ENCODE peak calls at places on chromosomes 16 and 17, in ten cellular contexts. L is astrocyte of the spinal cord, G is BE2C, E is kidney epithelial cell, U is IMR-90, N is brain microvascular endothelial cell, I is lower lobe of right lung, R is WERI-Rb-1, V is PC-3, C is A673. M is an unnamed sample.

GRCh38 chr17:45936610-45937009 is 42.3 kb downstream of the MAPT start:
- DNase-seq in L (no peak), G (no peak), E (no peak), U (no peak), N (no peak), I (no peak), R (no peak), V (no peak), C (no peak), M (no peak)

GRCh38 chr16:85129846-85130706 is 17.8 kb upstream of the CIBAR2 start:
- DNase-seq in L (no peak), G (no peak), E (no peak), U (peak; percentile 68), N (no peak), I (no peak), R (no peak), V (no peak), C (peak; percentile 31), M (no peak)

GRCh38 chr16:2769100-2769529 is 8.0 kb downstream of the ELOB start:
- DNase-seq in L (no peak), G (no peak), E (no peak), U (no peak), N (no peak), I (peak; percentile 30), R (no peak), V (no peak), C (no peak), M (no peak)

GRCh38 chr17:7405413-7405881 is 1.6 kb upstream of the TMEM256 start:
- DNase-seq in L (no peak), G (no peak), E (no peak), U (no peak), N (no peak), I (no peak), R (peak; percentile 26), V (no peak), C (peak; percentile 42), M (no peak)

GRCh38 chr16:11089504-11090124 is 145.2 kb downstream of the CLEC16A start:
- DNase-seq in L (peak; percentile 50), G (no peak), E (no peak), U (peak; percentile 99), N (no peak), I (peak; percentile 67), R (no peak), V (no peak), C (no peak), M (no peak)

GRCh38 chr17:29565643-29566472 is 979 bp downstream of the ABHD15 start:
- DNase-seq in L (no peak), G (no peak), E (no peak), U (no peak), N (no peak), I (peak; percentile 74), R (peak; percentile 72), V (no peak), C (no peak), M (no peak)

GRCh38 chr16:3791701-3792100 is 74.4 kb upstream of the TRAP1 start:
- DNase-seq in L (no peak), G (no peak), E (no peak), U (no peak), N (no peak), I (no peak), R (no peak), V (no peak), C (no peak), M (no peak)

GRCh38 chr16:11100239-11100750 is 155.7 kb downstream of the SOCS1 start:
- DNase-seq in L (peak; percentile 97), G (no peak), E (no peak), U (peak; percentile 100), N (peak; percentile 99), I (no peak), R (no peak), V (peak; percentile 32), C (peak; percentile 46), M (peak; percentile 72)

DNA sequence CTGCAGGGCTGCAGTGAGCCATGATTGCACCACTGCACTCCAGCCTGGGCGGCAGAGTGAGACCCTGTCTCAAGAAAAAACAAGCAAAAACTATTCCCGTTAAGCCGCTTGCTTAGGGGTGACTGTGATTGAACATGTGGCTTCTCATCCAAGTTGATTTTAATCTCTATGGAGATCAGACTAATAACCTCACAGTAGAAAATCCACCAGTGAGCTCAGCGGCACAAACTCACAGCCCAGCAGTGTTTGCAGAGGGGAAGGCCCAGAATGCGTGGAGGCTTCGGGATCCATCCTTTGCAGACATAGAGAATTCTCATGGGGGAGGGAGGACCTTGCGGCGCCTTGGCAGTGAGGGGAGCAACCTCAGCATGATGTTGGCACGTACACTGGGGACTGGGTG is 7.4 kb downstream of the BANP start:
- DNase-seq in L (no peak), G (no peak), E (no peak), U (no peak), N (no peak), I (no peak), R (peak; percentile 34), V (no peak), C (no peak), M (no peak)
- H3K4me3 ChIP-seq in L (no peak overlapping the region), G (no peak overlapping the region), E (no peak overlapping the region), U (no peak overlapping the region), N (no peak overlapping the region), I (no peak overlapping the region), R (no peak overlapping the region), V (no peak overlapping the region), C (no peak overlapping the region), M (no peak overlapping the region)

GRCh38 chr17:31458829-31459228 is 67.4 kb downstream of the RAB11FIP4 start:
- DNase-seq in L (no peak), G (no peak), E (no peak), U (no peak), N (no peak), I (no peak), R (no peak), V (no peak), C (no peak), M (no peak)

GRCh38 chr17:31460226-31460721 is 68.8 kb downstream of the RAB11FIP4 start:
- DNase-seq in L (no peak), G (no peak), E (no peak), U (no peak), N (no peak), I (no peak), R (no peak), V (no peak), C (no peak), M (no peak)

GRCh38 chr17:31459716-31460115 is 68.2 kb downstream of the RAB11FIP4 start:
- DNase-seq in L (no peak), G (no peak), E (no peak), U (no peak), N (no peak), I (no peak), R (no peak), V (no peak), C (no peak), M (no peak)

GRCh38 chr17:31456814-31457213 is 65.3 kb downstream of the RAB11FIP4 start:
- DNase-seq in L (no peak), G (no peak), E (no peak), U (no peak), N (no peak), I (no peak), R (no peak), V (no peak), C (no peak), M (no peak)

DNA sequence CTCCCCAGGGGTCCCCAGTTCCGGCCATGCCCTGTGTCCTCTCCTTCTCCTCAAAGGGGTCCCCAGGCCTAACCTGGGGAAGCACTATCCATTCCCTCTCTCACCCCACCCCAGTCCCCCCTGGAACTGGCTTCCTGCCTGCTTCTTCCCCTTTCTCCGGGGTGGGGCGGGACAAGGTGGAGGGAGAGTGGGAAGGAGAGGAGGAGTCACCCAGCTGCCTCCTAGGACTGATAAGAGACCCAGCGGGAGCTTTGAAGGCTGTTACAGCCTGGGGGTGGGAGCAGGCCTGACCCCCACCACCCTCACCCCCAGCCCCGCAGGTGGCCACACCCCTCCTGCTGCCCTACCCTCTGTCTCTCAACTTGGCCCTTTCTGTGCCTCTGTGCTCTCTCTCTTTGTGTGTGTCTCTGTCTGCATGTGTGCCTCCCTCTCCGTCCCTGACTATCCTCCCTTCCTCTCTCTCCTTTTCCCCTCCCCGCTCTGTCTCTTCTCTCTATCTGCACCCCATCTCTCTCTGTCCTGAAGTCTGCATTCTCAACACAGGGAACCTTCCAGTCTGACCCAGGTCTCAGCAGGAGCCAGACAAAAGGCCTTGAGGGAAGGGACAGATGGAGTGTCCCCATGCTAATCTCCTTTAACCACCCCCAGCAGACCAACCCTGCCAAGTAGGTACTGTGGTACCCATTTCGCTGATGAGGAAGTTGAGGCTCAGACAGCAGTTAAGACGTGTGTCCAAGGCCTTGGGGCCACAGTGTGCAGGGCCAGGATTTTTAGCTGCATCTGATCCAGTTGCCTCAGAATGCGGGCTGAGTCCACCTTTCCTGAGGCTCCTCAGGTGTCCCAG is 66.1 kb downstream of the RAB11FIP4 start:
- DNase-seq in L (no peak), G (no peak), E (no peak), U (no peak), N (no peak), I (no peak), R (no peak), V (no peak), C (no peak), M (no peak)
- H3K4me3 ChIP-seq in L (no peak overlapping the region), G (no peak overlapping the region), E (no peak overlapping the region), U (no peak overlapping the region), N (no peak overlapping the region), I (no peak overlapping the region), R (no peak overlapping the region), V (no peak overlapping the region), C (no peak overlapping the region), M (no peak overlapping the region)

GRCh38 chr16:86515420-86515779 is 5.1 kb downstream of the FOXF1 start:
- DNase-seq in L (no peak), G (no peak), E (no peak), U (peak; percentile 28), N (no peak), I (no peak), R (no peak), V (no peak), C (no peak), M (no peak)

GRCh38 chr16:86515780-86516617 is 5.7 kb downstream of the FOXF1 start:
- DNase-seq in L (peak; percentile 46), G (no peak), E (no peak), U (peak; percentile 51), N (no peak), I (no peak), R (no peak), V (no peak), C (no peak), M (no peak)

GRCh38 chr16:86517652-86518258 is 7.4 kb downstream of the FOXF1 start:
- DNase-seq in L (peak; percentile 68), G (peak; percentile 79), E (no peak), U (peak; percentile 88), N (peak; percentile 53), I (no peak), R (peak; percentile 54), V (peak; percentile 44), C (peak; percentile 47), M (no peak)

GRCh38 chr16:86517033-86517432 is 6.7 kb downstream of the FOXF1 start:
- DNase-seq in L (no peak), G (no peak), E (no peak), U (peak; percentile 21), N (no peak), I (no peak), R (no peak), V (no peak), C (no peak), M (no peak)

DNA sequence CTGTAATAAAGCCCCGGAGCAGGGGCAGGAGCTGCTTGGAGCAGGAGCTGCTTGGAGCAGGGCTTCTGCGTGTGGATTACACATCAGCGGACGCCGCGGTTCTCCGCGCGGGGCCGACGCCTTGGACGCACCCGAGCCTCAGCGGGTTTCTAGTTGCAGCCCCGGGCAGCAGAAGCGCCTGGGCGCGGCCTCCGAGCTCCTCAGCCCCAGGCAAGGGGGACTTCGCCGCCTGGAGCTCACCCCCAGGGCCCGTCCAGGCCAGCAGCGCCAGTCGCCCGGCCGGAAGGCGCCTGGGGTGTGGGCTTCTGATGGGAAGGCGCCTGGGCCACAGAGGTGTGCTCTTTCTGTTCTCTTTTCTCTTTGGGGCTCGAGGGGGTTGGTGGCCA is 6.3 kb downstream of the FOXF1 start:
- DNase-seq in L (peak; percentile 43), G (no peak), E (no peak), U (peak; percentile 63), N (no peak), I (no peak), R (peak; percentile 24), V (no peak), C (no peak), M (no peak)
- H3K4me3 ChIP-seq in L (peak overlapping the region; percentile 60), G (no peak overlapping the region), E (no peak overlapping the region), U (peak overlapping the region; percentile 99), N (no peak overlapping the region), I (peak overlapping the region; percentile 66), R (no peak overlapping the region), V (no peak overlapping the region), C (no peak overlapping the region), M (no peak overlapping the region)

GRCh38 chr16:87319011-87319410 is 1.8 kb upstream of the C16orf95 start:
- DNase-seq in L (no peak), G (no peak), E (no peak), U (no peak), N (no peak), I (no peak), R (no peak), V (no peak), C (no peak), M (no peak)
- H3K4me3 ChIP-seq in L (no peak overlapping the region), G (no peak overlapping the region), E (no peak overlapping the region), U (no peak overlapping the region), N (no peak overlapping the region), I (no peak overlapping the region), R (no peak overlapping the region), V (no peak overlapping the region), C (no peak overlapping the region), M (no peak overlapping the region)

M was measured in retinal pigment epithelial cell.